ENCODE peak calls at places on chromosomes 16 and 17, in six cellular contexts. X is AG04450, O is fibroblast of lung, F is heart right ventricle, B is GM12878, U is breast epithelium. L is an unnamed sample.
A peak's percentile ranks its signal among the peaks of the same experiment; 100 is the strongest.

GRCh38 chr16:68375801-68376536 is 65.2 kb downstream of the PRMT7 start:
- DNase-seq in F (no peak), B (no peak), U (no peak), O (no peak), X (no peak), L (no peak)

GRCh38 chr17:76550712-76551615 is 11.1 kb downstream of the PRCD start:
- DNase-seq in U (peak; percentile 73), X (no peak), B (no peak), O (peak; percentile 62), F (no peak), L (no peak)

GRCh38 chr17:41520821-41521521 is 2.3 kb upstream of the KRT15 start:
- DNase-seq in F (no peak), B (no peak), U (no peak), X (no peak), O (no peak), L (no peak)

GRCh38 chr16:68980695-68981315 is 124.6 kb upstream of the HAS3 start:
- DNase-seq in F (no peak), X (no peak), O (no peak), B (no peak), U (no peak), L (no peak)

GRCh38 chr16:49200223-49200820 is 81.3 kb downstream of the CBLN1 start:
- DNase-seq in B (no peak), X (no peak), F (peak; percentile 8), U (no peak), O (no peak), L (no peak)

GRCh38 chr16:51161440-51162195 is 10.5 kb upstream of the SALL1 start:
- DNase-seq in X (no peak), O (peak; percentile 13), B (no peak), U (no peak), F (no peak), L (no peak)

GRCh38 chr17:17988427-17988945 is 15.8 kb downstream of the DRC3 start:
- DNase-seq in X (no peak), O (no peak), U (no peak), B (no peak), F (no peak), L (no peak)

GRCh38 chr17:36608280-36608679 is 6.9 kb downstream of the MRM1 start:
- DNase-seq in X (no peak), B (no peak), O (no peak), F (no peak), U (no peak), L (no peak)

GRCh38 chr17:28946239-28946638 is 5.1 kb downstream of the PHF12 start:
- DNase-seq in F (no peak), O (no peak), X (no peak), B (no peak), U (no peak), L (no peak)

DNA sequence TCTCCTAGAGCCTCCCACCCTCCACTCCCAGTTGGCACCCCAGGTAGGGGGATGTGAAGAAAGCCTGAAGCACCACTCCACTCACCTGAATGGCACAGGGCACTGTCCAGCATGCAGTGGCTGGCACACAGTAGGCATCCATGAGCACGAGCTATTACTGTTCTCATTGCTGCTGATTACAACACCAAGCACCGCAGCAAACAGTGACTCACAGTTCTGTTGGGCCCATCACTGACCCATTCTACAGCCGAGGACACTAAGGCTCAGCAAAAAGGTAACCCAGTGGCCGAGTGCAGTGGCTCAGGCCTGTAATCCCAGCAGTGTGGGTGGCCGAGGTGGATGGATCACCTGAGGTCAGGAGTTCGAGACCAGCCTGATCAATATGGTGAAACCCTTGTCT is 2.7 kb downstream of the ZSCAN10 start:
- DNase-seq in F (no peak), U (no peak), O (no peak), B (no peak), X (no peak), L (no peak)
- H3K4me3 ChIP-seq in F (no peak overlapping the region), U (no peak overlapping the region), O (no peak overlapping the region), B (no peak overlapping the region), X (no peak overlapping the region), L (no peak overlapping the region)

DNA sequence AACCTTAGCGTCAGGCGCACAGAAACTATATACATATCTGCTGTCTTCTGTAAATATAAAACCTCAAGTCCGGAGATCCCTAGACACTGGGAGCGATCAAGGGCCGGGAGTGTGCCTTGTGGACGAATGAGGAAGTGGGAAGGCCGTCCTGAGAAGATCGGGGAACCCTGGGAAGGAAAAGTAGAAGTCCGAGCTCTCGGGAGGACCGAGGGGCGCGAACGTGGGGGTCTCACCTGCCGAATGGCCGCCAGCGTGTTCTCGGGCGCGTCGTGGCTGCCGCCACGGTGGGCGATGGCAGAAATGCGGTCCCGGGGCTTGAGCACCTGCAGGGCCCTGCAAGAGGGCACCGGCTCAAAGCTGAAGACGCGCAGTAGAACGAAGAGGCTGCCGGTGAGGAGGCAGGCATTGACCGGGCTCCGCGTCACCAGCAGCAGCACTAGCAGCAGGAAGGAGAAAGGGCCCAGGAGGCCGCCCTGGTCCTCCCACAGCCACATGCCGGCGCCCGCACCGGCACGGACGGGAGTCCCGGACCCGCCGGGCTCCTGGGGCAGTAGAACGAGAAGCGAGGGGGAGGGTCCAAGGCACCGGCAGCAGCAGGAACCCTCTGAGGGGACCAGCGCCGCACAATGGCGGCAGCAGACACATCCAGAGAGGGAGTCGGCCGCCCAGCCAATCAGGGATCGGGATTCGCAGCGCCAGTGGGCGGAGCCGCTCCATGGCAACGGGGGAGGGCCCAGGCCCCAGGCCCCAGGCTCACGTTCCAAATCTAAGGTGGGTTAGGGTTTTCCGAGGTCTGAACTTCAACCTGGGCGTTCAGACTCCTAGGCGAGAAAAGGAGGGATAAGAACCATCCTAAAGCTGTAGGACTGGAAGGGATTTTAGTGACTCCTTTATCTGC is at the start of gene GDE1:
- DNase-seq in O (peak; percentile 85), F (peak; percentile 95), U (peak; percentile 91), B (peak; percentile 64), X (peak; percentile 62), L (peak; percentile 98)
- TF ChIP-seq CTCF in O (peak; percentile 33), F (peak; percentile 68), U (peak; percentile 25), B (peak; percentile 50), X (peak; percentile 49), L (peak; percentile 61)

GRCh38 chr16:4937782-4938682 is 1.1 kb upstream of the PPL start:
- DNase-seq in F (no peak), B (no peak), U (peak; percentile 88), O (no peak), X (no peak), L (no peak)
- H3K27ac ChIP-seq in F (no peak overlapping the region), B (no peak overlapping the region), U (peak overlapping the region; percentile 93), O (no peak overlapping the region), X (no peak overlapping the region), L (no peak overlapping the region)

DNA sequence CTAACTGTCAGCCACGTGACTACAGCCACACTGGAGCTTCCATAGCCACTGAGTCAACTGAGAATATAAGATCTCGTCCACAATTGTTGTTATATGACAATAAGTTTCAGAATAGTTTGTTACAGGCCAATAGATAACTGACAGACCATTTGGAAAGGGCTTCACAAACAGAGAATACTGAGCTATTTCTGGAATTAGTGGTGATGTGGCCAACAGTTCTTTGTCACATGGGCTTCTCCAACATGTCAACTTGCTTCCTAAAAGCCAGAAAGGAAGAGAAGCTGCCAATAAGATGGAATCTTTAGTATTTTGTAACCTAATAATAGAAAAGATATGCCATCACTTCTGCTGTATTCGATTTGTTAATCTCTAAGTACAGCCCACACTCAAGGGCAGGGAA is 1220.4 kb downstream of the CDH8 start:
- DNase-seq in B (no peak), O (no peak), X (no peak), F (peak; percentile 4), U (no peak), L (no peak)
- H3K4me3 ChIP-seq in B (no peak overlapping the region), O (no peak overlapping the region), X (no peak overlapping the region), F (no peak overlapping the region), U (no peak overlapping the region), L (no peak overlapping the region)

L was measured in dorsolateral prefrontal cortex.